ENCODE peak calls at places on chromosomes 3 and 15, in five cellular contexts. C is endodermal cell, H is H1, E is upper lobe of left lung, M is hepatocyte. Q is an unnamed sample.
A peak's percentile ranks its signal among the peaks of the same experiment; 100 is the strongest.

GRCh38 chr3:18189651-18190050 is 235.5 kb downstream of the SATB1 start:
- DNase-seq in C (no peak), H (no peak), E (no peak), M (no peak), Q (no peak)

GRCh38 chr3:41159581-41160189 is 39.6 kb upstream of the CTNNB1 start:
- DNase-seq in C (no peak), H (no peak), E (no peak), M (peak; percentile 63), Q (no peak)

GRCh38 chr3:62496509-62496908 is 123.2 kb upstream of the FEZF2 start:
- DNase-seq in C (no peak), H (no peak), E (no peak), M (no peak), Q (no peak)

GRCh38 chr3:8607285-8608040 is 37.1 kb downstream of the SSUH2 start:
- DNase-seq in C (peak; percentile 84), H (peak; percentile 50), E (peak; percentile 51), M (peak; percentile 84), Q (peak; percentile 73)

GRCh38 chr15:49045691-49046112 is 544 bp downstream of the SECISBP2L start:
- DNase-seq in C (no peak), H (no peak), E (peak; percentile 30), M (peak; percentile 32), Q (peak; percentile 13)

GRCh38 chr3:174442317-174442682 is 416.8 kb upstream of the NAALADL2 start:
- DNase-seq in C (no peak), H (no peak), E (no peak), M (no peak), Q (no peak)

GRCh38 chr3:188126271-188126670 is 27.7 kb upstream of the LPP start:
- DNase-seq in C (no peak), H (no peak), E (no peak), M (no peak), Q (no peak)

GRCh38 chr3:195241592-195242355 is 29.2 kb downstream of the XXYLT1 start:
- DNase-seq in C (peak; percentile 46), H (peak; percentile 44), E (peak; percentile 13), M (no peak), Q (no peak)

GRCh38 chr3:181075098-181075497 is 85.6 kb upstream of the DNAJC19 start:
- DNase-seq in C (peak; percentile 78), H (no peak), E (no peak), M (no peak), Q (no peak)

GRCh38 chr15:69034352-69034751 is 19.9 kb downstream of the NOX5 start:
- DNase-seq in C (no peak), H (no peak), E (no peak), M (no peak), Q (no peak)

GRCh38 chr3:877001-877400 is 215.8 kb upstream of the CNTN6 start:
- DNase-seq in C (no peak), H (no peak), E (no peak), M (no peak), Q (no peak)

GRCh38 chr3:101810023-101810415 is 31.0 kb downstream of the NXPE3 start:
- DNase-seq in C (no peak), H (no peak), E (no peak), M (no peak), Q (no peak)

GRCh38 chr3:185928532-185928931 is 9.3 kb downstream of the TRA2B start:
- DNase-seq in C (no peak), H (no peak), E (no peak), M (no peak), Q (no peak)
- H3K4me1 ChIP-seq in C (peaks cover 10% of the 10 kb centered on the region), H (peaks cover 14% of the 10 kb centered on the region), E (peaks cover 91% of the 10 kb centered on the region), M (peaks cover 81% of the 10 kb centered on the region), Q (peaks cover 33% of the 10 kb centered on the region)

DNA sequence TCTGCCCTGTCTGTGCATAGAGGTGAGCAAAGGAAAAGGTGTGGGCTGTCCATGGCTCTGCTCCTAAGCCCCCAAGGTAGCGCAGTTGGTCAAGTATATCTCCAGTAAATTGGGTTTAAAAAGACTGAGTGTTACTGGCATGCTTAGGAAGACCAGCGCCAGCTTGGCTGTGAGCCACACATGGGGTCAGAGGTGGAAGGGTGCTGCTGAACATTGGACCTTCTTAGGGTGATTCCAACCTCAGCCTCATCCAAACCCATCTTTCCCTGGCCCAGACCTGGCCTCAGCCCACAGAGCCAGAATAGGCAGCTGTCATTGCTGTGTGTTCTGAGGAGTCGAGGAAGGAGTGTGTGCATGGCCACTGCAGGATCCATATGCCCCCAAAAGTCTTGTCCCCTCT is 5.6 kb downstream of the IL17RE start:
- DNase-seq in C (no peak), H (no peak), E (no peak), M (no peak), Q (no peak)
- H3K4me1 ChIP-seq in C (no peaks in the 10 kb centered on the region), H (no peaks in the 10 kb centered on the region), E (peaks cover 39% of the 10 kb centered on the region), M (peaks cover 17% of the 10 kb centered on the region), Q (no peaks in the 10 kb centered on the region)

GRCh38 chr3:75237041-75237775 is 426.9 kb upstream of the FRG2C start:
- DNase-seq in C (no peak), H (no peak), E (no peak), M (no peak), Q (no peak)
- H3K4me1 ChIP-seq in C (no peaks in the 10 kb centered on the region), H (no peaks in the 10 kb centered on the region), E (no peaks in the 10 kb centered on the region), M (no peaks in the 10 kb centered on the region), Q (no peaks in the 10 kb centered on the region)

DNA sequence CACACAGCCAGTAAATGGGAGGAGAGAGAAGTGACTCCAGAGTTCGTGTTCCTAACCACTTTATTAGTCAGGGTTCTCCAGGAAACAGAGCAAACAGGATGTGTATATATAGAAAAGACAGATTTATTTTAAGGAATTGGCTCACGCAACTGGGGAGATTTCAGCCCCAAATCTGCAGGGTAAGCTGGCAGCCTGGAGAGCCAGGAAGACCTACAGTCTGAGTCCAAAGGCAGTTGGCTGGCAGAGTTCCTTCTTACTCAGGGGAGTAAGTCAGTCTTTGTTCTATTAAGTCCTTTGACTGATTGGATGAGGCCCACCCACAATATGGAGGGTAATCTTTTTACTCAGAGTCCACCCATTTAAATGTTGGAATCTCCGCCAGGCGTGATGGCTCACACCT is 118.2 kb upstream of the PROK2 start:
- DNase-seq in C (no peak), H (no peak), E (no peak), M (no peak), Q (no peak)
- H3K4me1 ChIP-seq in C (no peaks in the 10 kb centered on the region), H (no peaks in the 10 kb centered on the region), E (no peaks in the 10 kb centered on the region), M (peaks cover 8% of the 10 kb centered on the region), Q (no peaks in the 10 kb centered on the region)

DNA sequence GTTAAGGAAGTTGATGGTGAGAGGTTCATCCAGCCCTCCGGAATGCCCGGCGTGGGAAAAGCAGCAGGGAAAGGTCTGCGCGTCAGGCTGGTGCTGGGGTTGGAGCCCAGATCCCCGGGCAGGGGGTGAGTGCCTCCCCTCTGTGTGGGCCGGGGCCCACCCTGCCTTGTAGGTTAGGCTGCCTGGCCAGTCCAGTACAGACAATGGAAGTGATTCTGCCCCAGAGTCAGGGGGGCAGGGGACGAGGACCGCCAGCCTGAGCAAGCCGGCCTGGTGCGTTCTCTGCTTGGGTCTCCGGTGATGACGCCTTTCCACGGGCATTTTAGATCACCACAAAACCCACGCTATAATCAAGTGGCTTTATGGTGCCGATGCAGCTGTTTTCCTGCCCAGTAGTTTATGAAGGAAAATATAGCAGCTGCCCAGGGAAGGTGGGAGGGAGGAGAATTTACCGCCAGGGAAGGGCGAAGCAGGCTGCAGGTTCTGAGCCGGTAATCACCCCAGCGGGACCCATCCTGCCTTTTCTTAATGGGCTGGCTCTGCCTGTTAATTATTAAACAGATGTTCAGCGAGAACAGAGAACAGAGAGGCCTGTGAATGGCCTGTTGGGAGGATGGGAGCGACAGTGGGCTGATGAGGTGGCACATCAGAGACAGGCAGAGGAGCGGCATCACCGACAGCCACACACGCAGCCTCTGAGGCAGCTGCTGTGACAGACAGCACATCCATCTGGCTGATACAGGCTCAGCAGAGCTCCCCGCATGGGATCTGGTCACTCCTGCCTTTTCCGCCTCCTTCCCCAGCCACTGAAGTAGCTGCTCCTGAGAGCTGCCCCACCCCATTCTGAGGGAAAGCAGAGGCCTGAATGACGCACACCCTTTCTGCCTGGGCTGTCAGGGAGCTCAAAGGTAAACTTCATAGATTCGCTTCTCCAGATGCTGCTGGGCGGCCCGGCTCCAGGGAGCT is 35.2 kb downstream of the BDH1 start:
- DNase-seq in C (peak; percentile 87), H (peak; percentile 68), E (peak; percentile 77), M (peak; percentile 93), Q (no peak)
- H3K4me1 ChIP-seq in C (peaks cover 12% of the 10 kb centered on the region), H (peaks cover 16% of the 10 kb centered on the region), E (peaks cover 24% of the 10 kb centered on the region), M (peaks cover 36% of the 10 kb centered on the region), Q (no peaks in the 10 kb centered on the region)